ENCODE peak calls at places on chromosome 4, in seven cellular contexts. R is AG20443; A is non-pigmented ciliary epithelial cell; Q is NCI-H1092 treated with DMSO at 0.1 percent for 48 hours; X is IMR-90; F is A172; Z is activated CD4-positive, alpha-beta T cell treated with anti-CD3 and anti-CD28 coated beads for 24 hours. T is an unnamed sample.
A peak's percentile ranks its signal among the peaks of the same experiment; 100 is the strongest.

GRCh38 chr4:1231637-1232360 is 17.1 kb downstream of the CTBP1 start:
- DNase-seq in R (no peak), A (no peak), Q (no peak), X (no peak), F (no peak), Z (no peak), T (no peak)

GRCh38 chr4:8379281-8379680 is 61.2 kb downstream of the ACOX3 start:
- DNase-seq in R (no peak), A (no peak), Q (no peak), X (no peak), F (no peak), Z (no peak), T (no peak)

GRCh38 chr4:26671111-26671510 is 87.2 kb downstream of the TBC1D19 start:
- DNase-seq in R (no peak), A (no peak), Q (peak; percentile 37), X (no peak), F (no peak), Z (no peak), T (no peak)

GRCh38 chr4:7074423-7074822 is 6.6 kb upstream of the GRPEL1 start:
- DNase-seq in R (peak; percentile 20), A (no peak), Q (no peak), X (no peak), F (peak; percentile 74), Z (no peak), T (no peak)

GRCh38 chr4:97656034-97656720 is 487.1 kb downstream of the STPG2 start:
- DNase-seq in R (no peak), A (peak; percentile 68), Q (no peak), X (no peak), F (peak; percentile 42), Z (no peak), T (peak; percentile 11)

GRCh38 chr4:40196260-40196659 is 571 bp upstream of the RHOH start:
- DNase-seq in R (no peak), A (no peak), Q (no peak), X (no peak), F (no peak), Z (no peak), T (no peak)

GRCh38 chr4:70183168-70183939 is 12.2 kb upstream of the ODAM start:
- DNase-seq in R (peak; percentile 12), A (peak; percentile 18), Q (peak; percentile 13), X (peak; percentile 48), F (peak; percentile 32), Z (no peak), T (peak; percentile 72)

GRCh38 chr4:75321484-75321883 is 192.7 kb downstream of the RCHY1 start:
- DNase-seq in R (no peak), A (no peak), Q (no peak), X (no peak), F (peak; percentile 4), Z (no peak), T (no peak)

GRCh38 chr4:2902126-2902525 is 58.5 kb downstream of the ADD1 start:
- DNase-seq in R (no peak), A (no peak), Q (no peak), X (no peak), F (no peak), Z (no peak), T (no peak)

GRCh38 chr4:18020145-18020670 is 1.3 kb downstream of the LCORL start:
- DNase-seq in R (peak; percentile 15), A (no peak), Q (peak; percentile 16), X (peak; percentile 12), F (peak; percentile 4), Z (no peak), T (peak; percentile 53)

GRCh38 chr4:70326052-70326451 is 8.7 kb upstream of the CABS1 start:
- DNase-seq in R (no peak), A (no peak), Q (no peak), X (no peak), F (no peak), Z (no peak), T (no peak)

GRCh38 chr4:2790583-2791517 is 2.0 kb upstream of the SH3BP2 start:
- DNase-seq in R (no peak), A (no peak), Q (no peak), X (no peak), F (no peak), Z (no peak), T (no peak)

GRCh38 chr4:37645736-37646135 is 40.4 kb downstream of the RELL1 start:
- DNase-seq in R (no peak), A (no peak), Q (no peak), X (no peak), F (no peak), Z (no peak), T (no peak)

GRCh38 chr4:182922551-182923284 is 5.5 kb upstream of the DCTD start:
- DNase-seq in R (no peak), A (no peak), Q (peak; percentile 71), X (peak; percentile 84), F (no peak), Z (no peak), T (no peak)

GRCh38 chr4:128653514-128654420 is 155.7 kb upstream of the JADE1 start:
- DNase-seq in R (peak; percentile 38), A (no peak), Q (peak; percentile 83), X (peak; percentile 70), F (no peak), Z (no peak), T (no peak)